ENCODE peak calls at places on chromosomes 12 and 14, in four cellular contexts. L is T-helper 9 cell, G is T-cell, N is iPS-NIHi11. P is an unnamed sample.
A peak's percentile ranks its signal among the peaks of the same experiment; 100 is the strongest.

GRCh38 chr12:96255077-96255476 is 60.9 kb downstream of the ELK3 start:
- DNase-seq in L (no peak), G (no peak), N (no peak), P (no peak)

GRCh38 chr14:68815288-68816182 is 22.7 kb upstream of the ZFP36L1 start:
- DNase-seq in L (no peak), G (no peak), N (no peak), P (no peak)

GRCh38 chr12:82426081-82426480 is 67.8 kb downstream of the METTL25 start:
- DNase-seq in L (no peak), G (no peak), N (no peak), P (no peak)

GRCh38 chr12:54390668-54391551 is 6.4 kb upstream of the ZNF385A start:
- DNase-seq in L (peak; percentile 71), G (peak; percentile 67), N (peak; percentile 93), P (peak; percentile 88)

GRCh38 chr12:18589316-18589715 is 148.5 kb downstream of the PLCZ1 start:
- DNase-seq in L (no peak), G (no peak), N (peak; percentile 11), P (no peak)

GRCh38 chr12:88188180-88188579 is 46.1 kb downstream of the TMTC3 start:
- DNase-seq in L (no peak), G (no peak), N (no peak), P (no peak)

GRCh38 chr14:106372870-106373657 is 846.7 kb downstream of the TMEM121 start:
- DNase-seq in L (peak; percentile 71), G (peak; percentile 76), N (peak; percentile 52), P (no peak)

GRCh38 chr14:51028851-51029754 is 65.8 kb downstream of the TRIM9 start:
- DNase-seq in L (no peak), G (no peak), N (no peak), P (no peak)

GRCh38 chr12:5243014-5243413 is 188.9 kb upstream of the NTF3 start:
- DNase-seq in L (no peak), G (no peak), N (no peak), P (no peak)

GRCh38 chr12:8566525-8566924 is 25.8 kb upstream of the CLEC4E start:
- DNase-seq in L (no peak), G (no peak), N (no peak), P (no peak)

P was measured in RPMI8226.